ENCODE peak calls at places on chromosomes 6 and 20, in four cellular contexts. N is HCT116, X is HepG2, O is K562. T is an unnamed sample.
A peak's percentile ranks its signal among the peaks of the same experiment; 100 is the strongest.

GRCh38 chr6:14333556-14334305 is 216.2 kb downstream of the CD83 start:
- DNase-seq in N (no peak), X (no peak), O (no peak), T (no peak)

GRCh38 chr6:11804135-11804534 is 25.5 kb upstream of the ADTRP start:
- DNase-seq in N (no peak), X (no peak), O (no peak), T (no peak)

GRCh38 chr6:7805088-7805756 is 79.3 kb downstream of the BMP6 start:
- DNase-seq in N (no peak), X (no peak), O (no peak), T (no peak)

GRCh38 chr20:14497004-14497403 is 159.6 kb upstream of the FLRT3 start:
- DNase-seq in N (no peak), X (no peak), O (no peak), T (no peak)

GRCh38 chr20:50313223-50313820 is 122.7 kb downstream of the CEBPB start:
- DNase-seq in N (no peak), X (no peak), O (peak; percentile 66), T (no peak)

GRCh38 chr20:47546184-47547033 is 44.7 kb downstream of the NCOA3 start:
- DNase-seq in N (no peak), X (no peak), O (no peak), T (no peak)

GRCh38 chr6:17091122-17091521 is 10.7 kb upstream of the STMND1 start:
- DNase-seq in N (no peak), X (no peak), O (peak; percentile 20), T (no peak)

GRCh38 chr6:37732688-37733087 is 35.0 kb upstream of the MDGA1 start:
- DNase-seq in N (no peak), X (no peak), O (peak; percentile 36), T (no peak)

GRCh38 chr6:137202078-137202477 is 17.1 kb downstream of the IFNGR1 start:
- DNase-seq in N (no peak), X (no peak), O (no peak), T (peak; percentile 40)

GRCh38 chr6:2992330-2992979 is 7.2 kb upstream of the NQO2 start:
- DNase-seq in N (no peak), X (no peak), O (no peak), T (no peak)

GRCh38 chr20:3889489-3890409 is 562 bp downstream of the PANK2 start:
- DNase-seq in N (no peak), X (peak; percentile 33), O (peak; percentile 72), T (peak; percentile 81)

GRCh38 chr6:69022991-69023390 is 387.9 kb downstream of the ADGRB3 start:
- DNase-seq in N (no peak), X (no peak), O (no peak), T (no peak)

GRCh38 chr6:69026243-69026642 is 391.2 kb downstream of the ADGRB3 start:
- DNase-seq in N (no peak), X (no peak), O (no peak), T (no peak)

GRCh38 chr6:69026715-69027114 is 391.6 kb downstream of the ADGRB3 start:
- DNase-seq in N (no peak), X (no peak), O (no peak), T (no peak)

GRCh38 chr6:69027861-69028260 is 392.8 kb downstream of the ADGRB3 start:
- DNase-seq in N (no peak), X (no peak), O (no peak), T (no peak)
- TF ChIP-seq ELF1 in N (no peak), X (no peak), O (no peak), T (no peak)

GRCh38 chr20:64049060-64049886 is at the start of gene SOX18:
- DNase-seq in N (no peak), X (no peak), O (peak; percentile 82), T (peak; percentile 83)

GRCh38 chr20:64048402-64049044 is 916 bp downstream of the SOX18 start:
- DNase-seq in N (no peak), X (no peak), O (peak; percentile 57), T (peak; percentile 65)

GRCh38 chr20:64050261-64051032 is 1.0 kb upstream of the SOX18 start:
- DNase-seq in N (no peak), X (peak; percentile 79), O (peak; percentile 69), T (no peak)

GRCh38 chr20:64051033-64051452 is 1.6 kb upstream of the SOX18 start:
- DNase-seq in N (no peak), X (no peak), O (no peak), T (no peak)

DNA sequence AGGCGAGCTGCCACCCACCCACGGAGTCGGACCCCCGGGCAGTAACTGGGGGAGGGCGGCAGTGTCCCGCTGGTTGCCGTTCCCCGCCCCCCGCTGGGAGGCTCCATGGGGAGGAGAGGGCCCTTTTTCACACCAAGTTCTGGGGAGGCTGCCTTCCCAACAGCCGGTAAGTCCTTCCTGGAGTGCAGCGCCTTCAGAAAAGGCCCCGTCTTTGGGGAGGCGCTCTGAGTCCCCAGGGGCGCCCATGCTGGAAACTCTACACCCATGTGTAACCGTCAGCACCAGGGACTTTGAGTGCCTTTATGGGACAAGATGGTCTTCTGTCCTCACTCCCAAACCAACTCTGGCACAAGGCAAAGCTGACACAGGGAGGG is 435 bp upstream of the SOX18 start:
- DNase-seq in N (no peak), X (no peak), O (peak; percentile 71), T (no peak)
- H3K9ac ChIP-seq in N (peak overlapping the region; percentile 51), X (peak overlapping the region; percentile 79), O (peak overlapping the region; percentile 88), T (no peak overlapping the region)

GRCh38 chr6:157072128-157072527 is 251.2 kb downstream of the TMEM242 start:
- DNase-seq in N (no peak), X (no peak), O (no peak), T (no peak)
- H3K79me2 ChIP-seq in N (no peaks in the 10 kb centered on the region), X (peaks cover 5% of the 10 kb centered on the region), O (peaks cover 4% of the 10 kb centered on the region), T (peaks cover 74% of the 10 kb centered on the region)

GRCh38 chr6:167781066-167781767 is 45.5 kb upstream of the AFDN start:
- DNase-seq in N (no peak), X (no peak), O (no peak), T (no peak)
- TF ChIP-seq ELF1 in N (no peak), X (no peak), O (no peak), T (no peak)

GRCh38 chr6:27592481-27593199 is 119.7 kb upstream of the ZNF184 start:
- DNase-seq in N (no peak), X (peak; percentile 84), O (peak; percentile 82), T (no peak)
- H3K9ac ChIP-seq in N (no peak overlapping the region), X (peak overlapping the region; percentile 45), O (peak overlapping the region; percentile 89), T (no peak overlapping the region)

GRCh38 chr20:1827510-1827973 is 67.7 kb upstream of the SIRPA start:
- DNase-seq in N (no peak), X (no peak), O (no peak), T (no peak)
- H3K79me2 ChIP-seq in N (no peaks in the 10 kb centered on the region), X (no peaks in the 10 kb centered on the region), O (no peaks in the 10 kb centered on the region), T (no peaks in the 10 kb centered on the region)

GRCh38 chr6:90406142-90406794 is 109.6 kb upstream of the BACH2 start:
- DNase-seq in N (peak; percentile 32), X (peak; percentile 35), O (peak; percentile 36), T (no peak)
- TF ChIP-seq ELF1 in N (no peak), X (no peak), O (no peak), T (no peak)

GRCh38 chr6:6333498-6333897 is 13.0 kb upstream of the F13A1 start:
- DNase-seq in N (no peak), X (no peak), O (no peak), T (no peak)

GRCh38 chr6:6332873-6333272 is 12.4 kb upstream of the F13A1 start:
- DNase-seq in N (no peak), X (no peak), O (no peak), T (no peak)

GRCh38 chr6:6330407-6330806 is 9.9 kb upstream of the F13A1 start:
- DNase-seq in N (no peak), X (no peak), O (no peak), T (no peak)

GRCh38 chr6:6331393-6331792 is 10.9 kb upstream of the F13A1 start:
- DNase-seq in N (no peak), X (no peak), O (no peak), T (no peak)

GRCh38 chr6:6332240-6332639 is 11.8 kb upstream of the F13A1 start:
- DNase-seq in N (no peak), X (no peak), O (no peak), T (no peak)
- H3K9ac ChIP-seq in N (no peak overlapping the region), X (no peak overlapping the region), O (no peak overlapping the region), T (no peak overlapping the region)

DNA sequence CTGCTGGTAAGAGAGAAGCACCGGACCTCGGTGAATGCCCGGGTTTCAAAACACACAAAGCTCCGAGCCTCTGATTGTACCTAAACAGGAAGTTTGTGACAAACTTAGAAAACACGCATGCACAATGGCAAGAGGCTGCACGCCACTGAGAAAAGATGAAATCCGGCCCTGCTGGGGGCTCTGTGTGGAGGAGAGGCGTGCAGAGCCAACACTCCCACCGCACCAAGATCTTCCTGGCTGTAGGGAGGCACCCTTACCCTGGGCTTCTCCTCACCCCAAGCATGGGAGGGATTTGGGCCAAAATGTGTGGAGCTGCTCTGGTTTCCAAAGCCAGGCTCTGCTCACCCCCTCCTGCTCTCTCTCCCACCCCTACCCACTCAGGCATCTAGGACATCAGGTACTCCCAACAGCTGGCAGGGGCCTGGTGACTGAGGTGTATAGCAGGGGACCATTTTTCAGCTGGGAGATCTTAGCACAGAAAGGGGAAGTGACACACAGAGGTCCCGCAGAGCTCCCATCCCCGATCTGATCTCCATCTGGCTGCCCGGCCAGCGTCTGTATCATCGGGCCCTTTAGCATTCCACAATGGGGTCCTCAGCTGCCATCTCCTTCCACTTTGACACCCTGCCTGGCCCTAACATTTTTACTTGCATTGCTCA is 84.2 kb downstream of the TRERF1 start:
- DNase-seq in N (no peak), X (no peak), O (peak; percentile 31), T (no peak)
- H3K79me2 ChIP-seq in N (no peaks in the 10 kb centered on the region), X (no peaks in the 10 kb centered on the region), O (no peaks in the 10 kb centered on the region), T (no peaks in the 10 kb centered on the region)

DNA sequence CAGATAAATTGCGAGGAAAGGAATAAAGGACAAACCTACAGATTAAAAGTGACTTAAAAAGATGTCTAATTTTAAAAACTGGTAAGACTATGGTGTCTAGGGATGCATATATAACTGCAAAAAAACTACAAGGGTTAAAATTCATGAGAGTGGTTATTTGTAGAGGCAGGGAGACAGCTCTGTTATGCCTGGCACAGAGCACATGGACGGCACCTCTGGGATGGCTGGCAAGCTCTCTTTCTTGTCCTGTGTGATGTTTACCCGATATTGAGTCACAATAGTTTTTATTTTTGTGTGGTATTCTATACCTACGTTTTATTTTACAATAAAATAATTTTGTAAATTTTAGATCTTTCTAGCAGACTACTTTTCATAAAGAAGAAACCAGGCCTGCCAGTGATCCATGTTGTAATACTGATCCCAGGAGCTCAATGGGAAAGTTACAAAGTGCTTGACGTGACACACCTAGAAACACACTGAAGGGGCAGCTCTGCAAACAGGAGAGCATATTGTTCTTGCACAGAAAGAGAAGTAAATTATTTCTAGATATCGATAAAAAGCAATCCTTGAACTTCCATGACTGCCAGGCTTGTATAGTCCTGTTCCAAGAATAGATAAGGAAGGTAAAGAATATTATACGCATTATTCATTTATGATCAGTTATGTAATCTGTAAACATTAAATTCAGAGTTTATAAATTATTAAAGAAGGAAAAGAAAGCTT is 290.0 kb downstream of the PTPRK start:
- DNase-seq in N (no peak), X (peak; percentile 72), O (no peak), T (no peak)
- TF ChIP-seq ELF1 in N (no peak), X (no peak), O (no peak), T (no peak)

T was measured in SK-N-SH.